ENCODE peak calls at places on chromosome 14, in seven cellular contexts. One of them, this sample, is unnamed.

GRCh38 chr14:52391866-52392600 is 77.9 kb downstream of the PTGER2 start:
- DNase-seq in GM12865: no peak
- DNase-seq in fibroblast of lung: peak; percentile 87
- DNase-seq in HCT116: peak; percentile 13
- DNase-seq in astrocyte of the cerebellum: peak; percentile 75
- DNase-seq in NB4: no peak
- DNase-seq in heart left ventricle: no peak
- DNase-seq in this sample: peak; percentile 59

GRCh38 chr14:60724080-60724618 is at the start of gene SIX4:
- DNase-seq in fibroblast of lung: peak; percentile 86
- DNase-seq in heart left ventricle: peak; percentile 52
- DNase-seq in NB4: peak; percentile 68
- DNase-seq in GM12865: peak; percentile 62
- DNase-seq in astrocyte of the cerebellum: peak; percentile 63
- DNase-seq in HCT116: peak; percentile 78
- DNase-seq in this sample: peak; percentile 70

GRCh38 chr14:24483604-24484252 is 24.3 kb downstream of the CMA1 start:
- DNase-seq in fibroblast of lung: peak; percentile 27
- DNase-seq in NB4: peak; percentile 75
- DNase-seq in astrocyte of the cerebellum: no peak
- DNase-seq in GM12865: peak; percentile 10
- DNase-seq in heart left ventricle: no peak
- DNase-seq in HCT116: no peak
- DNase-seq in this sample: no peak

GRCh38 chr14:105883066-105884005 is 357.0 kb downstream of the TMEM121 start:
- DNase-seq in heart left ventricle: peak; percentile 4
- DNase-seq in astrocyte of the cerebellum: no peak
- DNase-seq in fibroblast of lung: no peak
- DNase-seq in NB4: no peak
- DNase-seq in HCT116: no peak
- DNase-seq in GM12865: no peak
- DNase-seq in this sample: no peak

GRCh38 chr14:61475316-61475715 is 153.9 kb downstream of the PRKCH start:
- DNase-seq in GM12865: peak; percentile 76
- DNase-seq in fibroblast of lung: peak; percentile 63
- DNase-seq in heart left ventricle: no peak
- DNase-seq in HCT116: peak; percentile 56
- DNase-seq in NB4: peak; percentile 83
- DNase-seq in astrocyte of the cerebellum: peak; percentile 56
- DNase-seq in this sample: no peak

GRCh38 chr14:37858733-37859132 is 263.3 kb downstream of the TTC6 start:
- DNase-seq in GM12865: no peak
- DNase-seq in fibroblast of lung: no peak
- DNase-seq in HCT116: no peak
- DNase-seq in NB4: no peak
- DNase-seq in heart left ventricle: no peak
- DNase-seq in astrocyte of the cerebellum: no peak
- DNase-seq in this sample: no peak

GRCh38 chr14:92538412-92539017 is 24.9 kb downstream of the RIN3 start:
- DNase-seq in GM12865: peak; percentile 67
- DNase-seq in NB4: no peak
- DNase-seq in heart left ventricle: no peak
- DNase-seq in HCT116: no peak
- DNase-seq in fibroblast of lung: no peak
- DNase-seq in astrocyte of the cerebellum: no peak
- DNase-seq in this sample: no peak

GRCh38 chr14:34794217-34794616 is 79.8 kb upstream of the CFL2 start:
- DNase-seq in GM12865: no peak
- DNase-seq in heart left ventricle: no peak
- DNase-seq in NB4: no peak
- DNase-seq in fibroblast of lung: peak; percentile 18
- DNase-seq in astrocyte of the cerebellum: no peak
- DNase-seq in HCT116: no peak
- DNase-seq in this sample: no peak

GRCh38 chr14:94009767-94010166 is 12.7 kb downstream of the CCDC197 start:
- DNase-seq in GM12865: peak; percentile 76
- DNase-seq in astrocyte of the cerebellum: peak; percentile 73
- DNase-seq in HCT116: no peak
- DNase-seq in heart left ventricle: no peak
- DNase-seq in NB4: no peak
- DNase-seq in fibroblast of lung: peak; percentile 87
- DNase-seq in this sample: peak; percentile 38

GRCh38 chr14:105116451-105117256 is 51.4 kb upstream of the GPR132 start:
- DNase-seq in GM12865: no peak
- DNase-seq in astrocyte of the cerebellum: no peak
- DNase-seq in fibroblast of lung: no peak
- DNase-seq in heart left ventricle: no peak
- DNase-seq in HCT116: no peak
- DNase-seq in NB4: no peak
- DNase-seq in this sample: no peak

GRCh38 chr14:63853831-63854293 is 1.1 kb downstream of the SYNE2 start:
- DNase-seq in fibroblast of lung: peak; percentile 56
- DNase-seq in GM12865: peak; percentile 74
- DNase-seq in HCT116: no peak
- DNase-seq in heart left ventricle: peak; percentile 42
- DNase-seq in NB4: no peak
- DNase-seq in astrocyte of the cerebellum: no peak
- DNase-seq in this sample: no peak

GRCh38 chr14:91354979-91355685 is 62.5 kb downstream of the CCDC88C start:
- DNase-seq in GM12865: peak; percentile 74
- DNase-seq in astrocyte of the cerebellum: no peak
- DNase-seq in fibroblast of lung: no peak
- DNase-seq in heart left ventricle: no peak
- DNase-seq in HCT116: no peak
- DNase-seq in NB4: peak; percentile 42
- DNase-seq in this sample: no peak

GRCh38 chr14:27184371-27184901 is 586.6 kb upstream of the NOVA1 start:
- DNase-seq in heart left ventricle: no peak
- DNase-seq in HCT116: no peak
- DNase-seq in NB4: no peak
- DNase-seq in fibroblast of lung: peak; percentile 69
- DNase-seq in GM12865: no peak
- DNase-seq in astrocyte of the cerebellum: peak; percentile 80
- DNase-seq in this sample: no peak

GRCh38 chr14:79483472-79483871 is 727.8 kb downstream of the DIO2 start:
- DNase-seq in GM12865: no peak
- DNase-seq in heart left ventricle: no peak
- DNase-seq in fibroblast of lung: peak; percentile 86
- DNase-seq in astrocyte of the cerebellum: peak; percentile 9
- DNase-seq in NB4: no peak
- DNase-seq in HCT116: no peak
- DNase-seq in this sample: peak; percentile 12

GRCh38 chr14:38254565-38255407 is 1.1 kb downstream of the CLEC14A start:
- DNase-seq in NB4: no peak
- DNase-seq in heart left ventricle: peak; percentile 8
- DNase-seq in HCT116: no peak
- DNase-seq in GM12865: no peak
- DNase-seq in fibroblast of lung: peak; percentile 36
- DNase-seq in astrocyte of the cerebellum: no peak
- DNase-seq in this sample: no peak

GRCh38 chr14:34232790-34233189 is 229.2 kb downstream of the SPTSSA start:
- DNase-seq in NB4: no peak
- DNase-seq in astrocyte of the cerebellum: no peak
- DNase-seq in heart left ventricle: no peak
- DNase-seq in GM12865: no peak
- DNase-seq in fibroblast of lung: no peak
- DNase-seq in HCT116: no peak
- DNase-seq in this sample: no peak

GRCh38 chr14:98226411-98226810 is 1045.6 kb downstream of the BCL11B start:
- DNase-seq in GM12865: no peak
- DNase-seq in astrocyte of the cerebellum: no peak
- DNase-seq in fibroblast of lung: no peak
- DNase-seq in NB4: no peak
- DNase-seq in heart left ventricle: no peak
- DNase-seq in HCT116: no peak
- DNase-seq in this sample: no peak

GRCh38 chr14:99725774-99726537 is 41.9 kb downstream of the CYP46A1 start:
- DNase-seq in HCT116: no peak
- DNase-seq in NB4: no peak
- DNase-seq in GM12865: no peak
- DNase-seq in heart left ventricle: no peak
- DNase-seq in fibroblast of lung: no peak
- DNase-seq in astrocyte of the cerebellum: no peak
- DNase-seq in this sample: no peak

GRCh38 chr14:104218361-104219180 is 80.2 kb downstream of the KIF26A start:
- DNase-seq in astrocyte of the cerebellum: no peak
- DNase-seq in NB4: no peak
- DNase-seq in fibroblast of lung: no peak
- DNase-seq in HCT116: no peak
- DNase-seq in GM12865: no peak
- DNase-seq in heart left ventricle: no peak
- DNase-seq in this sample: no peak

GRCh38 chr14:93619176-93619793 is 169.0 kb downstream of the PRIMA1 start:
- DNase-seq in heart left ventricle: peak; percentile 29
- DNase-seq in GM12865: peak; percentile 65
- DNase-seq in fibroblast of lung: peak; percentile 34
- DNase-seq in astrocyte of the cerebellum: peak; percentile 36
- DNase-seq in NB4: peak; percentile 67
- DNase-seq in HCT116: peak; percentile 48
- DNase-seq in this sample: peak; percentile 4

GRCh38 chr14:23044840-23045239 is 2.8 kb downstream of the PSMB11 start:
- DNase-seq in heart left ventricle: no peak
- DNase-seq in HCT116: no peak
- DNase-seq in GM12865: no peak
- DNase-seq in NB4: no peak
- DNase-seq in astrocyte of the cerebellum: no peak
- DNase-seq in fibroblast of lung: no peak
- DNase-seq in this sample: no peak

GRCh38 chr14:68568907-68569545 is 223.8 kb downstream of the ZFP36L1 start:
- DNase-seq in HCT116: no peak
- DNase-seq in astrocyte of the cerebellum: no peak
- DNase-seq in heart left ventricle: no peak
- DNase-seq in GM12865: no peak
- DNase-seq in fibroblast of lung: no peak
- DNase-seq in NB4: no peak
- DNase-seq in this sample: no peak
- H3K4me3 ChIP-seq in HCT116: no peak overlapping the region
- H3K4me3 ChIP-seq in astrocyte of the cerebellum: no peak overlapping the region
- H3K4me3 ChIP-seq in heart left ventricle: no peak overlapping the region
- H3K4me3 ChIP-seq in GM12865: no peak overlapping the region
- H3K4me3 ChIP-seq in fibroblast of lung: no peak overlapping the region
- H3K4me3 ChIP-seq in NB4: no peak overlapping the region
- H3K4me3 ChIP-seq in this sample: no peak overlapping the region

GRCh38 chr14:74606727-74607126 is 5.3 kb downstream of the LTBP2 start:
- DNase-seq in NB4: no peak
- DNase-seq in HCT116: no peak
- DNase-seq in heart left ventricle: no peak
- DNase-seq in astrocyte of the cerebellum: no peak
- DNase-seq in fibroblast of lung: no peak
- DNase-seq in GM12865: no peak
- DNase-seq in this sample: no peak

GRCh38 chr14:74610199-74610865 is 1.7 kb downstream of the LTBP2 start:
- DNase-seq in fibroblast of lung: no peak
- DNase-seq in astrocyte of the cerebellum: no peak
- DNase-seq in HCT116: no peak
- DNase-seq in heart left ventricle: no peak
- DNase-seq in NB4: no peak
- DNase-seq in GM12865: no peak
- DNase-seq in this sample: no peak

GRCh38 chr14:74610866-74611671 is 968 bp downstream of the LTBP2 start:
- DNase-seq in GM12865: no peak
- DNase-seq in NB4: no peak
- DNase-seq in heart left ventricle: no peak
- DNase-seq in fibroblast of lung: peak; percentile 54
- DNase-seq in astrocyte of the cerebellum: no peak
- DNase-seq in HCT116: no peak
- DNase-seq in this sample: no peak

GRCh38 chr14:74609721-74610120 is 2.3 kb downstream of the LTBP2 start:
- DNase-seq in fibroblast of lung: peak; percentile 34
- DNase-seq in GM12865: no peak
- DNase-seq in astrocyte of the cerebellum: no peak
- DNase-seq in heart left ventricle: no peak
- DNase-seq in NB4: no peak
- DNase-seq in HCT116: no peak
- DNase-seq in this sample: no peak

GRCh38 chr14:74608959-74609611 is 3.0 kb downstream of the LTBP2 start:
- DNase-seq in astrocyte of the cerebellum: peak; percentile 88
- DNase-seq in heart left ventricle: peak; percentile 81
- DNase-seq in HCT116: peak; percentile 79
- DNase-seq in NB4: peak; percentile 84
- DNase-seq in fibroblast of lung: peak; percentile 75
- DNase-seq in GM12865: peak; percentile 89
- DNase-seq in this sample: peak; percentile 82
- TF ChIP-seq CTCF in astrocyte of the cerebellum: peak; percentile 99
- TF ChIP-seq CTCF in heart left ventricle: peak; percentile 96
- TF ChIP-seq CTCF in HCT116: peak; percentile 98
- TF ChIP-seq CTCF in NB4: peak; percentile 96
- TF ChIP-seq CTCF in fibroblast of lung: peak; percentile 98
- TF ChIP-seq CTCF in GM12865: peak; percentile 97
- TF ChIP-seq CTCF in this sample: peak; percentile 98

GRCh38 chr14:44896275-44897040 is 65.3 kb downstream of the KLHL28 start:
- DNase-seq in HCT116: no peak
- DNase-seq in fibroblast of lung: no peak
- DNase-seq in heart left ventricle: no peak
- DNase-seq in GM12865: peak; percentile 1
- DNase-seq in astrocyte of the cerebellum: no peak
- DNase-seq in NB4: peak; percentile 2
- DNase-seq in this sample: no peak

GRCh38 chr14:44895716-44896115 is 66.0 kb downstream of the KLHL28 start:
- DNase-seq in heart left ventricle: no peak
- DNase-seq in GM12865: no peak
- DNase-seq in fibroblast of lung: peak; percentile 90
- DNase-seq in HCT116: no peak
- DNase-seq in NB4: no peak
- DNase-seq in astrocyte of the cerebellum: no peak
- DNase-seq in this sample: no peak

GRCh38 chr14:44897041-44897843 is 64.5 kb downstream of the KLHL28 start:
- DNase-seq in NB4: peak; percentile 97
- DNase-seq in HCT116: peak; percentile 95
- DNase-seq in heart left ventricle: peak; percentile 98
- DNase-seq in astrocyte of the cerebellum: peak; percentile 93
- DNase-seq in GM12865: peak; percentile 98
- DNase-seq in fibroblast of lung: peak; percentile 96
- DNase-seq in this sample: peak; percentile 91

GRCh38 chr14:44897844-44898151 is 63.9 kb downstream of the KLHL28 start:
- DNase-seq in HCT116: peak; percentile 40
- DNase-seq in heart left ventricle: no peak
- DNase-seq in GM12865: no peak
- DNase-seq in NB4: no peak
- DNase-seq in fibroblast of lung: no peak
- DNase-seq in astrocyte of the cerebellum: no peak
- DNase-seq in this sample: no peak

DNA sequence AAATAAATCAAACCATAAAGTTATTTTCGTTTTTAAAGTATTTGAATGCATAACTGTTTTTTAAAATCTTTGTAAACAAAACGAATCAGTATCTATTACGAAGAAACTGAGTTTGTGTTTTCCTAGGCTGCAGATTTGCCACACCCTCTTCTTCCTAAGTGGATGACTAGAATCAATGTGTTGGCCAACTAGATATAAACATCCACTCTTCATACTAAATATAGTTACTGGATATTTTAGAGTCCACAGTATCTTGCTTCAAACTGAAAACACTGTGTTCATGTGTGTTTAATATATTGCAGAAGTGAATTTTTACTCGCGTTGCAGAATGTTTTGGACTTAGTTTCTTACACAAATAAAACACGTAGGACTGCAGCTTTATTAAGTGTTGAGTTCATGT is 63.2 kb downstream of the KLHL28 start:
- DNase-seq in GM12865: no peak
- DNase-seq in heart left ventricle: no peak
- DNase-seq in NB4: peak; percentile 6
- DNase-seq in fibroblast of lung: peak; percentile 12
- DNase-seq in astrocyte of the cerebellum: no peak
- DNase-seq in HCT116: no peak
- DNase-seq in this sample: no peak
- H3K4me3 ChIP-seq in GM12865: no peak overlapping the region
- H3K4me3 ChIP-seq in heart left ventricle: peak overlapping the region; percentile 90
- H3K4me3 ChIP-seq in NB4: peak overlapping the region; percentile 87
- H3K4me3 ChIP-seq in fibroblast of lung: peak overlapping the region; percentile 80
- H3K4me3 ChIP-seq in astrocyte of the cerebellum: no peak overlapping the region
- H3K4me3 ChIP-seq in HCT116: peak overlapping the region; percentile 59
- H3K4me3 ChIP-seq in this sample: peak overlapping the region; percentile 60

GRCh38 chr14:101808020-101808641 is 46.6 kb downstream of the PPP2R5C start:
- DNase-seq in NB4: peak; percentile 23
- DNase-seq in fibroblast of lung: no peak
- DNase-seq in astrocyte of the cerebellum: no peak
- DNase-seq in GM12865: no peak
- DNase-seq in HCT116: no peak
- DNase-seq in heart left ventricle: no peak
- DNase-seq in this sample: no peak
- TF ChIP-seq CTCF in NB4: no peak
- TF ChIP-seq CTCF in fibroblast of lung: no peak
- TF ChIP-seq CTCF in astrocyte of the cerebellum: no peak
- TF ChIP-seq CTCF in GM12865: no peak
- TF ChIP-seq CTCF in HCT116: peak; percentile 23
- TF ChIP-seq CTCF in heart left ventricle: no peak
- TF ChIP-seq CTCF in this sample: peak; percentile 24